ENCODE peak calls at places on chromosome 6, in five cellular contexts. One of them, this sample, is unnamed.

GRCh38 chr6:26204332-26205160 is 117.3 kb downstream of the HFE start:
- DNase-seq in tibial nerve: peak
- DNase-seq in ovary: peak
- DNase-seq in HepG2: peak
- DNase-seq in GM12878: peak
- DNase-seq in this sample: peak

GRCh38 chr6:158287047-158287446 is 25.2 kb upstream of the TULP4 start:
- DNase-seq in tibial nerve: no peak
- DNase-seq in ovary: no peak
- DNase-seq in HepG2: no peak
- DNase-seq in GM12878: no peak
- DNase-seq in this sample: no peak

GRCh38 chr6:108897371-108897770 is 49.1 kb downstream of the ARMC2 start:
- DNase-seq in tibial nerve: no peak
- DNase-seq in ovary: no peak
- DNase-seq in HepG2: no peak
- DNase-seq in GM12878: no peak
- DNase-seq in this sample: no peak

GRCh38 chr6:15431762-15432495 is 186.1 kb downstream of the JARID2 start:
- DNase-seq in tibial nerve: no peak
- DNase-seq in ovary: no peak
- DNase-seq in HepG2: peak
- DNase-seq in GM12878: no peak
- DNase-seq in this sample: no peak

GRCh38 chr6:149856256-149856994 is 7.7 kb downstream of the LRP11 start:
- DNase-seq in tibial nerve: no peak
- DNase-seq in ovary: no peak
- DNase-seq in HepG2: no peak
- DNase-seq in GM12878: no peak
- DNase-seq in this sample: no peak

GRCh38 chr6:50007821-50008220 is 14.0 kb downstream of the DEFB110 start:
- DNase-seq in tibial nerve: no peak
- DNase-seq in ovary: no peak
- DNase-seq in HepG2: no peak
- DNase-seq in GM12878: no peak
- DNase-seq in this sample: no peak

GRCh38 chr6:43997342-43997677 is 129.9 kb downstream of the MRPL14 start:
- DNase-seq in tibial nerve: no peak
- DNase-seq in ovary: no peak
- DNase-seq in HepG2: no peak
- DNase-seq in GM12878: no peak
- DNase-seq in this sample: no peak

GRCh38 chr6:148528292-148528691 is 185.7 kb downstream of the SASH1 start:
- DNase-seq in tibial nerve: no peak
- DNase-seq in ovary: no peak
- DNase-seq in HepG2: no peak
- DNase-seq in GM12878: no peak
- DNase-seq in this sample: no peak

GRCh38 chr6:52881996-52882841 is 27.3 kb downstream of the GSTA3 start:
- DNase-seq in tibial nerve: peak
- DNase-seq in ovary: peak
- DNase-seq in HepG2: peak
- DNase-seq in GM12878: peak
- DNase-seq in this sample: peak

GRCh38 chr6:152636675-152637421 is at the start of gene SYNE1:
- DNase-seq in tibial nerve: no peak
- DNase-seq in ovary: peak
- DNase-seq in HepG2: no peak
- DNase-seq in GM12878: no peak
- DNase-seq in this sample: peak

GRCh38 chr6:106089981-106090380 is 3.8 kb downstream of the PRDM1 start:
- DNase-seq in tibial nerve: no peak
- DNase-seq in ovary: no peak
- DNase-seq in HepG2: no peak
- DNase-seq in GM12878: no peak
- DNase-seq in this sample: no peak

GRCh38 chr6:130962951-130963350 is 100.1 kb downstream of the EPB41L2 start:
- DNase-seq in tibial nerve: no peak
- DNase-seq in ovary: no peak
- DNase-seq in HepG2: no peak
- DNase-seq in GM12878: no peak
- DNase-seq in this sample: no peak

GRCh38 chr6:165850434-165851019 is 187.5 kb upstream of the PDE10A start:
- DNase-seq in tibial nerve: peak
- DNase-seq in ovary: peak
- DNase-seq in HepG2: peak
- DNase-seq in GM12878: no peak
- DNase-seq in this sample: no peak

GRCh38 chr6:150177260-150178246 is 34.7 kb downstream of the PPP1R14C start:
- DNase-seq in tibial nerve: no peak
- DNase-seq in ovary: no peak
- DNase-seq in HepG2: peak
- DNase-seq in GM12878: no peak
- DNase-seq in this sample: no peak

GRCh38 chr6:65259080-65259479 is 447.9 kb downstream of the EYS start:
- DNase-seq in tibial nerve: no peak
- DNase-seq in ovary: no peak
- DNase-seq in HepG2: peak
- DNase-seq in GM12878: no peak
- DNase-seq in this sample: no peak

GRCh38 chr6:12203001-12203400 is 87.2 kb upstream of the EDN1 start:
- DNase-seq in tibial nerve: no peak
- DNase-seq in ovary: no peak
- DNase-seq in HepG2: peak
- DNase-seq in GM12878: no peak
- DNase-seq in this sample: no peak

GRCh38 chr6:152300517-152300916 is 336.6 kb downstream of the SYNE1 start:
- DNase-seq in tibial nerve: no peak
- DNase-seq in ovary: no peak
- DNase-seq in HepG2: no peak
- DNase-seq in GM12878: no peak
- DNase-seq in this sample: no peak

GRCh38 chr6:42316390-42316970 is 98.8 kb upstream of the MRPS10 start:
- DNase-seq in tibial nerve: peak
- DNase-seq in ovary: no peak
- DNase-seq in HepG2: no peak
- DNase-seq in GM12878: peak
- DNase-seq in this sample: no peak

GRCh38 chr6:117601811-117602150 is 530 bp downstream of the GOPC start:
- DNase-seq in tibial nerve: no peak
- DNase-seq in ovary: no peak
- DNase-seq in HepG2: no peak
- DNase-seq in GM12878: no peak
- DNase-seq in this sample: no peak

GRCh38 chr6:106858653-106859092 is 115.9 kb downstream of the CD24 start:
- DNase-seq in tibial nerve: no peak
- DNase-seq in ovary: no peak
- DNase-seq in HepG2: no peak
- DNase-seq in GM12878: no peak
- DNase-seq in this sample: no peak

GRCh38 chr6:129140571-129140970 is 257.6 kb downstream of the LAMA2 start:
- DNase-seq in tibial nerve: no peak
- DNase-seq in ovary: peak
- DNase-seq in HepG2: no peak
- DNase-seq in GM12878: no peak
- DNase-seq in this sample: no peak

GRCh38 chr6:45663181-45664180 is 285.7 kb upstream of the SUPT3H start:
- DNase-seq in tibial nerve: no peak
- DNase-seq in ovary: peak
- DNase-seq in HepG2: no peak
- DNase-seq in GM12878: no peak
- DNase-seq in this sample: no peak

GRCh38 chr6:72863106-72863505 is 241.2 kb downstream of the KCNQ5 start:
- DNase-seq in tibial nerve: no peak
- DNase-seq in ovary: no peak
- DNase-seq in HepG2: no peak
- DNase-seq in GM12878: no peak
- DNase-seq in this sample: no peak

GRCh38 chr6:26311385-26312095 is 53.5 kb upstream of the BTN3A2 start:
- DNase-seq in tibial nerve: peak
- DNase-seq in ovary: peak
- DNase-seq in HepG2: peak
- DNase-seq in GM12878: peak
- DNase-seq in this sample: no peak

GRCh38 chr6:30463651-30464618 is 25.4 kb upstream of the HLA-E start:
- DNase-seq in tibial nerve: no peak
- DNase-seq in ovary: no peak
- DNase-seq in HepG2: peak
- DNase-seq in GM12878: peak
- DNase-seq in this sample: no peak

GRCh38 chr6:75505426-75505825 is 11.8 kb upstream of the FILIP1 start:
- DNase-seq in tibial nerve: no peak
- DNase-seq in ovary: no peak
- DNase-seq in HepG2: no peak
- DNase-seq in GM12878: no peak
- DNase-seq in this sample: no peak

GRCh38 chr6:138088307-138088744 is 18.9 kb downstream of the PERP start:
- DNase-seq in tibial nerve: peak
- DNase-seq in ovary: no peak
- DNase-seq in HepG2: peak
- DNase-seq in GM12878: no peak
- DNase-seq in this sample: no peak

GRCh38 chr6:138098306-138098705 is 8.9 kb downstream of the PERP start:
- DNase-seq in tibial nerve: no peak
- DNase-seq in ovary: no peak
- DNase-seq in HepG2: no peak
- DNase-seq in GM12878: no peak
- DNase-seq in this sample: no peak

GRCh38 chr6:138094260-138094659 is 13.0 kb downstream of the PERP start:
- DNase-seq in tibial nerve: no peak
- DNase-seq in ovary: no peak
- DNase-seq in HepG2: no peak
- DNase-seq in GM12878: no peak
- DNase-seq in this sample: no peak

GRCh38 chr6:138089325-138089724 is 17.9 kb downstream of the PERP start:
- DNase-seq in tibial nerve: no peak
- DNase-seq in ovary: no peak
- DNase-seq in HepG2: no peak
- DNase-seq in GM12878: no peak
- DNase-seq in this sample: no peak

DNA sequence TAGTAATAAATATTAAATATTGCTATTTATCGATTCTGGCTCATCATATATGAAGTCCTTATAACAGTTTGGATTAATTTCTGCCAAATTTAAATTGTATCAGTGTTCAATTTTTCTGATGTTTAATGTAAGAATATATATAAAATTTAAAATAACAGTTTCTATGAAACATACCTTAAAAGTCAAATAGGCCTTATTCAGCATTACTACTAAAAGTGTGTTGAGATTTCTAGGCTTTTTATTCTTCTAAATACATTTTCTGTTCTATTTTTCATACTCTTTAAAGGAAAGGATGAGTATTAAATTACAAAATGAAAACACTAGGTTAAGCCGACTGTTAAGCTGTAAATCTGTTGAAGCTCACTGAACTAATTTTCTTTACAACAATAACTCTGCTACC is 13.6 kb downstream of the PERP start:
- DNase-seq in tibial nerve: no peak
- DNase-seq in ovary: no peak
- DNase-seq in HepG2: no peak
- DNase-seq in GM12878: no peak
- DNase-seq in this sample: no peak
- TF ChIP-seq EP300 in tibial nerve: no peak
- TF ChIP-seq EP300 in ovary: no peak
- TF ChIP-seq EP300 in HepG2: no peak
- TF ChIP-seq EP300 in GM12878: no peak
- TF ChIP-seq EP300 in this sample: no peak

DNA sequence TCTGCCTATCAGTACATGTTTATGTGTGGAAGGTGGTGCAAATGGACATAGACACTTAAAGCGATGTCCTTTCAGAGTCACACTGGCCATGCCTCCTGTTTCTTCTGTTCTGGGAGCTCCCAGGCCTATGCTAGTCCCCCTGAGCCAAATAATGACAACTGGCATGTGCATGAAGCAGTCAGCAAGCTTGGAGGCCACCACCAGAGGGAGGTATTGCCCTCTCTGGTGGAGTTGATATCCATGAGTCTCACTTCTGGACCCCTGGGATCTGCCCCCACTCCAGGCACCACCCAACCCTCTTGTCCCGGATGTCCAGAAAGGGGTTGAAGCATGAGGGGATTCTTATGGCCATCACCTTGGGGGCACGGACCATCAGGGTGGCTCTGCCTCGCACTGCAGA is 172.2 kb downstream of the AIG1 start:
- DNase-seq in tibial nerve: peak
- DNase-seq in ovary: no peak
- DNase-seq in HepG2: peak
- DNase-seq in GM12878: peak
- DNase-seq in this sample: no peak
- TF ChIP-seq CTCF in tibial nerve: peak
- TF ChIP-seq CTCF in ovary: no peak
- TF ChIP-seq CTCF in HepG2: peak
- TF ChIP-seq CTCF in GM12878: peak
- TF ChIP-seq CTCF in this sample: no peak

GRCh38 chr6:6889601-6890000 is 218.2 kb upstream of the RREB1 start:
- DNase-seq in tibial nerve: no peak
- DNase-seq in ovary: no peak
- DNase-seq in HepG2: no peak
- DNase-seq in GM12878: no peak
- DNase-seq in this sample: no peak

GRCh38 chr6:6892706-6893601 is 214.8 kb upstream of the RREB1 start:
- DNase-seq in tibial nerve: no peak
- DNase-seq in ovary: peak
- DNase-seq in HepG2: no peak
- DNase-seq in GM12878: no peak
- DNase-seq in this sample: no peak

GRCh38 chr6:6891074-6891754 is 216.5 kb upstream of the RREB1 start:
- DNase-seq in tibial nerve: no peak
- DNase-seq in ovary: peak
- DNase-seq in HepG2: no peak
- DNase-seq in GM12878: no peak
- DNase-seq in this sample: no peak

GRCh38 chr6:6891949-6892461 is 215.8 kb upstream of the RREB1 start:
- DNase-seq in tibial nerve: no peak
- DNase-seq in ovary: no peak
- DNase-seq in HepG2: no peak
- DNase-seq in GM12878: no peak
- DNase-seq in this sample: no peak

GRCh38 chr6:6890400-6890858 is 217.3 kb upstream of the RREB1 start:
- DNase-seq in tibial nerve: no peak
- DNase-seq in ovary: peak
- DNase-seq in HepG2: no peak
- DNase-seq in GM12878: no peak
- DNase-seq in this sample: no peak
- TF ChIP-seq POLR2A in tibial nerve: no peak
- TF ChIP-seq POLR2A in ovary: no peak
- TF ChIP-seq POLR2A in HepG2: no peak
- TF ChIP-seq POLR2A in GM12878: no peak
- TF ChIP-seq POLR2A in this sample: no peak

DNA sequence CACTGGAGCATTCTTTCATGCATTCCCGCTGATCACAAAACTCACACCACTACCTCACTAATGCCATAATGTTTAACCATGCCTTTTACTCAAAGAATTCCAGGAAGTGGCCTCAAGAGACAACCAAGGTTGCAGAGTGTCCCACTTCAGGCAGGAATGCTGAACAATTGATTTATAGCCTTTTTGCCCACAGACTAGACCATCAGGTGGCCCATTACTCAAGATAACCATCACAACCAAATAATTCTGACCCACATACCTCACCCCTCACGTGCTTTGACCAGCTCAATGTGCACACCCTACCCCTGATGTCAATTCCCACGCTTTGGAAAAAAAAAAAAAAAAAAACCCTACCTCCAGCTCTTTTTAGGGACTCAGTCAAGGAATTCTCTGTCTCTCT is 220.6 kb upstream of the UFL1 start:
- DNase-seq in tibial nerve: no peak
- DNase-seq in ovary: no peak
- DNase-seq in HepG2: peak
- DNase-seq in GM12878: no peak
- DNase-seq in this sample: no peak
- TF ChIP-seq EP300 in tibial nerve: no peak
- TF ChIP-seq EP300 in ovary: no peak
- TF ChIP-seq EP300 in HepG2: no peak
- TF ChIP-seq EP300 in GM12878: no peak
- TF ChIP-seq EP300 in this sample: no peak